ENCODE peak calls at places on chromosomes 11 and 22, in six cellular contexts. W, S, P, I, R and M are unnamed samples.

GRCh38 chr11:26527685-26528084 is 44.4 kb downstream of the MUC15 start:
- DNase-seq in W (no peak), S (no peak), P (no peak), I (no peak), R (no peak), M (no peak)

GRCh38 chr11:17221968-17222367 is 14.2 kb upstream of the PIK3C2A start:
- DNase-seq in W (no peak), S (no peak), P (no peak), I (no peak), R (no peak), M (no peak)

GRCh38 chr11:27409742-27410141 is 46.7 kb upstream of the CCDC34 start:
- DNase-seq in W (no peak), S (no peak), P (no peak), I (no peak), R (no peak), M (no peak)

GRCh38 chr11:119474682-119475596 is 52.0 kb upstream of the THY1 start:
- DNase-seq in W (peak; percentile 10), S (peak; percentile 71), P (peak; percentile 54), I (peak; percentile 61), R (peak; percentile 64), M (peak; percentile 48)

GRCh38 chr11:26187639-26188038 is 144.3 kb upstream of the ANO3 start:
- DNase-seq in W (no peak), S (no peak), P (no peak), I (no peak), R (no peak), M (no peak)

GRCh38 chr22:39182478-39183030 is 30.1 kb upstream of the CBX7 start:
- DNase-seq in W (no peak), S (no peak), P (no peak), I (no peak), R (no peak), M (no peak)

GRCh38 chr11:93743316-93743715 is 1.8 kb downstream of the C11orf54 start:
- DNase-seq in W (no peak), S (peak; percentile 24), P (no peak), I (no peak), R (no peak), M (no peak)

GRCh38 chr11:117232911-117233409 is 489 bp downstream of the RNF214 start:
- DNase-seq in W (no peak), S (peak; percentile 18), P (no peak), I (peak; percentile 56), R (no peak), M (no peak)

GRCh38 chr11:65488273-65489058 is 10.4 kb upstream of the MALAT1 start:
- DNase-seq in W (no peak), S (peak; percentile 38), P (peak; percentile 6), I (no peak), R (no peak), M (peak; percentile 46)

GRCh38 chr22:46250035-46250782 is at the start of gene CDPF1:
- DNase-seq in W (peak; percentile 85), S (peak; percentile 93), P (peak; percentile 87), I (peak; percentile 96), R (peak; percentile 93), M (peak; percentile 91)

GRCh38 chr22:25763239-25763777 is 21.3 kb downstream of the MYO18B start:
- DNase-seq in W (no peak), S (no peak), P (no peak), I (no peak), R (no peak), M (no peak)

GRCh38 chr22:26174280-26174679 is 5.0 kb downstream of the SEZ6L start:
- DNase-seq in W (no peak), S (no peak), P (no peak), I (no peak), R (no peak), M (no peak)

GRCh38 chr11:36196476-36197099 is 92.6 kb downstream of the COMMD9 start:
- DNase-seq in W (no peak), S (no peak), P (no peak), I (no peak), R (peak; percentile 7), M (no peak)

GRCh38 chr22:21921729-21922128 is 30.9 kb downstream of the PPM1F start:
- DNase-seq in W (no peak), S (peak; percentile 87), P (no peak), I (no peak), R (no peak), M (no peak)

GRCh38 chr11:47981667-47982404 is 1.5 kb downstream of the PTPRJ start:
- DNase-seq in W (no peak), S (no peak), P (no peak), I (no peak), R (no peak), M (no peak)

GRCh38 chr11:125069008-125069407 is 5.9 kb downstream of the SLC37A2 start:
- DNase-seq in W (no peak), S (no peak), P (no peak), I (no peak), R (no peak), M (peak; percentile 59)

GRCh38 chr22:35205956-35206355 is 51.3 kb upstream of the HMGXB4 start:
- DNase-seq in W (no peak), S (no peak), P (peak; percentile 25), I (no peak), R (no peak), M (no peak)

GRCh38 chr22:46575915-46576555 is 38.6 kb upstream of the CELSR1 start:
- DNase-seq in W (no peak), S (no peak), P (no peak), I (no peak), R (no peak), M (peak; percentile 88)

GRCh38 chr22:37243402-37244113 is 511 bp downstream of the RAC2 start:
- DNase-seq in W (no peak), S (no peak), P (no peak), I (peak; percentile 63), R (no peak), M (no peak)

DNA sequence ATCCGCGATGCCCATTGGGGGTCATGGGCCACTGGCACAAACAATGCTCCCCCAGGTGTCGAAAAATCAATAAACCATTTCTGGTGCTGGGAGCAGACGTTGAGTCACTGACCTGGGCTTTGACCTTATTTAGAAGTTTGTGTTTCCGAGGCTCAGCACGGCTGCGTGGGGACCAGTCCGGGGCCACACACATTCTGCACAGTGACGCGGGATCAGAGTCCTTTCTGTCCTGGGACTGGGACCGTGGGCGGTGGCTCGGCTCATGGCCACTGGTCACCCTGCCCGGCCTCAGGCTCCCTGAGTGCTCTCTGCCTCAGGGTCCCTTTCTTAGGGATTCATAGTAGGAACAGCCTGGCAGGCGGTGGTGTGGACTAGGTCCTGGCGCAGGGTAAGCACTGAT is 1266.0 kb downstream of the BRD1 start:
- DNase-seq in W (no peak), S (no peak), P (no peak), I (no peak), R (no peak), M (no peak)
- H3K27ac ChIP-seq in W (no peak overlapping the region), S (no peak overlapping the region), P (no peak overlapping the region), I (no peak overlapping the region), R (no peak overlapping the region), M (no peak overlapping the region)

DNA sequence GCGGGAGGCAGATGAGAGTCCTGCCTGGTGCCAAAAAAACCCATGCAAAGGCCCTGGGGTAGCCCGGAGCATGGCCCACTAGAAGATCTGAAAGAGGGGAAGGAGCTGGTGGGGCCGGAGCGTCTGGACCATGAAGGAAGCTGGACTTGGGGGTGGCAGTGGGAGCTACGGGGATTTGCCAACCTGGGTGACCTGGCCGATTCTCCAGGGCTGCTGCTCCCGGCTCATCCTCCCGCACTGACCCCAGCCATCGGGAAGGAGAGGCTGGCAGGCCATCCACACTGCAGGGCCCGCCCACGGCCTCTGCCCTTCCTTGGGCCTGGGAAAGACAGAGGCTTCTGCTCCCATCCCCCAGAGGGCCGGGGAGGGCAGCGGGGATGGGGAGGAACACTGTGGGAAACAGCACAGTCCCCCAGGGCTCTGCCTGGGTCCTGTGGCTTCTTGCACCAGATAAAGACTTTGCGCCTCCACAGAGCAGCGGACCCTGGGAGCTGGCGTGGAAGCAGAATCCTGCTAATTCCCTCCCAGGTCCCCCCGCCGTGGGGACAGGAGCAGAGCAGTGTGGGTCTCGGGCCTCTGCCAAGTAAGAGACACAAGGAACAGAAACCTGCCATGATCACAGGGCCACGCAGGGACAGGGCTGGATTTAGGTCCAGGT is 87.1 kb upstream of the LINC01488 start:
- DNase-seq in W (no peak), S (no peak), P (no peak), I (no peak), R (peak; percentile 40), M (no peak)
- H3K4me1 ChIP-seq in W (no peaks in the 10 kb centered on the region), S (no peaks in the 10 kb centered on the region), P (no peaks in the 10 kb centered on the region), I (no peaks in the 10 kb centered on the region), R (no peaks in the 10 kb centered on the region), M (no peaks in the 10 kb centered on the region)

GRCh38 chr22:20405291-20405930 is 11.5 kb downstream of the ZNF74 start:
- DNase-seq in W (no peak), S (no peak), P (no peak), I (no peak), R (no peak), M (no peak)
- H3K36me3 ChIP-seq in W (peaks cover 25% of the 10 kb centered on the region), S (peaks cover 7% of the 10 kb centered on the region), P (no peaks in the 10 kb centered on the region), I (peaks cover 14% of the 10 kb centered on the region), R (peaks cover 62% of the 10 kb centered on the region), M (peaks cover 11% of the 10 kb centered on the region)

DNA sequence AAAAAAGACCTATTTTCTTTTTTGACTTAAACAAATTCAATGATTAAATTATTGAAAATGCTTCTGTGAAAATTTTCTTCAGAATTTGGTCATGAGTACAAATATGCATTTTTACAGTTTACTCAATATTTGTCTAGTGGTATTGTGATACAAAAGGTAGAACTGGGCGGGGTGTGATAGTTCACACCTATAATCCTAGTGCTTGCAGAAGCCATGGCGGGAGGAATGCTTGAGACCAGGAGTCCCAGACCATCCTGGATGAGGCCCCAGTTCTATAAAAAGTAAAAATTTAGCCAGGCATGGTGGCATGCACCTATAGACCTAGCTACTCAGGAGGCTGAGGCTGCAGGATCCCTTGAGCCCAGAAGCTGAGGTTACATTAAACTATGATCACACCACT is 90.6 kb downstream of the ARHGAP42 start:
- DNase-seq in W (no peak), S (no peak), P (no peak), I (no peak), R (no peak), M (peak; percentile 37)
- H3K27ac ChIP-seq in W (no peak overlapping the region), S (no peak overlapping the region), P (no peak overlapping the region), I (no peak overlapping the region), R (no peak overlapping the region), M (peak overlapping the region; percentile 39)

GRCh38 chr22:19851291-19852176 is 3.1 kb downstream of the GNB1L start:
- DNase-seq in W (no peak), S (no peak), P (no peak), I (no peak), R (no peak), M (no peak)
- H3K4me1 ChIP-seq in W (peaks cover 24% of the 10 kb centered on the region), S (peaks cover 62% of the 10 kb centered on the region), P (peaks cover 42% of the 10 kb centered on the region), I (peaks cover 32% of the 10 kb centered on the region), R (peaks cover 28% of the 10 kb centered on the region), M (peaks cover 10% of the 10 kb centered on the region)

DNA sequence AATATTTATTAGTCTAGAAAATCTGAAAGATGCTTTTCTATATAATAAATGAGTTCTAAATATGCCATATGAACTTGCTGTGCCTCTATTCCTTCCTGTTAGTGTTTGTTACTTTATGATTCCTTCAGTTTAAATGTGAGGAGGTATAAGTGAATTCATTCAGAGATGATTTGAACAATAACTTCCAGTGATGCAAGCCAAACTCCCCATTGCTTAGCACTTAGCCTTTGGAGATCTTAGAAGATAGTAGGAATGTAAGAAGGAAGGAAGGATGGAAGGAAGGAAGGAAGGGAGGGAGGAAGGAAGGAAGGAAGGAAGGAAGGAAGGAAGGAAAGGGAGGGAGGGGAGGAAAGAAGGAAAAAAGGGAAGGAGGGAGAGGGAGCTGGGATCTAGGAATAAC is 25.1 kb downstream of the MMP13 start:
- DNase-seq in W (no peak), S (no peak), P (no peak), I (no peak), R (no peak), M (no peak)
- H3K36me3 ChIP-seq in W (no peaks in the 10 kb centered on the region), S (no peaks in the 10 kb centered on the region), P (no peaks in the 10 kb centered on the region), I (no peaks in the 10 kb centered on the region), R (no peaks in the 10 kb centered on the region), M (no peaks in the 10 kb centered on the region)

GRCh38 chr11:64339319-64339718 is 685 bp upstream of the CCDC88B start:
- DNase-seq in W (no peak), S (no peak), P (no peak), I (no peak), R (no peak), M (no peak)
- H3K27ac ChIP-seq in W (peak overlapping the region; percentile 95), S (no peak overlapping the region), P (no peak overlapping the region), I (peak overlapping the region; percentile 77), R (peak overlapping the region; percentile 85), M (peak overlapping the region; percentile 72)